ENCODE peak calls at places on chromosome 1, in five cellular contexts. Z is anterior cingulate cortex; A is HuH-7; O is M059J; L is activated T-cell treated with anti-CD3 and anti-CD28 coated beads, Interleukin-2, amount 50 U/mL, for 72 hours. C is an unnamed sample.

GRCh38 chr1:17539526-17540254 is at the start of gene ARHGEF10L:
- DNase-seq in Z (no peak), A (no peak), O (no peak), L (no peak), C (peak; percentile 44)

GRCh38 chr1:198676253-198676652 is 37.4 kb downstream of the PTPRC start:
- DNase-seq in Z (no peak), A (no peak), O (peak; percentile 50), L (no peak), C (no peak)

GRCh38 chr1:46525253-46525983 is 26.0 kb downstream of the KNCN start:
- DNase-seq in Z (no peak), A (no peak), O (no peak), L (no peak), C (no peak)

GRCh38 chr1:166944186-166944967 is 31.0 kb downstream of the ILDR2 start:
- DNase-seq in Z (no peak), A (no peak), O (peak; percentile 90), L (no peak), C (peak; percentile 78)

GRCh38 chr1:91876040-91876470 is 9.9 kb downstream of the TGFBR3 start:
- DNase-seq in Z (no peak), A (no peak), O (no peak), L (peak; percentile 51), C (no peak)

GRCh38 chr1:99758073-99758511 is 8.3 kb downstream of the FRRS1 start:
- DNase-seq in Z (no peak), A (no peak), O (peak; percentile 30), L (no peak), C (peak; percentile 9)

GRCh38 chr1:56501888-56502287 is 77.5 kb downstream of the PLPP3 start:
- DNase-seq in Z (no peak), A (no peak), O (no peak), L (no peak), C (no peak)

GRCh38 chr1:98048234-98048633 is 127.4 kb upstream of the DPYD start:
- DNase-seq in Z (peak; percentile 57), A (peak; percentile 75), O (peak; percentile 87), L (peak; percentile 70), C (peak; percentile 95)

GRCh38 chr1:152444045-152444444 is 30.0 kb upstream of the CRNN start:
- DNase-seq in Z (no peak), A (no peak), O (peak; percentile 3), L (no peak), C (no peak)

GRCh38 chr1:1959840-1960479 is 40.9 kb upstream of the TMEM52 start:
- DNase-seq in Z (peak; percentile 84), A (peak; percentile 98), O (peak; percentile 67), L (peak; percentile 86), C (peak; percentile 75)

GRCh38 chr1:198018529-198018928 is 101.4 kb downstream of the LHX9 start:
- DNase-seq in Z (no peak), A (no peak), O (peak; percentile 100), L (peak; percentile 4), C (peak; percentile 97)

GRCh38 chr1:240998024-240998423 is 359.0 kb downstream of the RGS7 start:
- DNase-seq in Z (no peak), A (no peak), O (peak; percentile 86), L (no peak), C (peak; percentile 47)

GRCh38 chr1:157766792-157767191 is 10.1 kb downstream of the FCRL2 start:
- DNase-seq in Z (no peak), A (no peak), O (no peak), L (no peak), C (no peak)

GRCh38 chr1:79089946-79090345 is 83.4 kb upstream of the ADGRL4 start:
- DNase-seq in Z (no peak), A (no peak), O (no peak), L (no peak), C (no peak)

GRCh38 chr1:64236584-64236983 is 33.2 kb downstream of the UBE2U start:
- DNase-seq in Z (no peak), A (no peak), O (no peak), L (no peak), C (no peak)

GRCh38 chr1:1080122-1080753 is 6.1 kb upstream of the RNF223 start:
- DNase-seq in Z (peak; percentile 26), A (peak; percentile 87), O (peak; percentile 82), L (no peak), C (peak; percentile 69)

GRCh38 chr1:81569761-81570160 is 231.0 kb upstream of the ADGRL2 start:
- DNase-seq in Z (no peak), A (no peak), O (no peak), L (no peak), C (no peak)

GRCh38 chr1:243313635-243314536 is 58.0 kb downstream of the SDCCAG8 start:
- DNase-seq in Z (no peak), A (no peak), O (no peak), L (no peak), C (no peak)

GRCh38 chr1:79859212-79859948 is 852.9 kb upstream of the ADGRL4 start:
- DNase-seq in Z (no peak), A (no peak), O (peak; percentile 3), L (no peak), C (peak; percentile 65)

GRCh38 chr1:74766579-74766978 is 33.6 kb downstream of the TYW3 start:
- DNase-seq in Z (no peak), A (no peak), O (no peak), L (no peak), C (peak; percentile 20)

GRCh38 chr1:213295860-213296259 is 244.8 kb downstream of the RPS6KC1 start:
- DNase-seq in Z (no peak), A (no peak), O (no peak), L (no peak), C (no peak)

GRCh38 chr1:152043870-152044269 is 7.1 kb upstream of the S100A11 start:
- DNase-seq in Z (no peak), A (no peak), O (no peak), L (no peak), C (no peak)

GRCh38 chr1:12088607-12089006 is 25.5 kb downstream of the TNFRSF8 start:
- DNase-seq in Z (no peak), A (no peak), O (no peak), L (peak; percentile 52), C (no peak)

GRCh38 chr1:204493145-204493881 is 1.3 kb downstream of the PIK3C2B start:
- DNase-seq in Z (no peak), A (peak; percentile 39), O (peak; percentile 67), L (peak; percentile 25), C (peak; percentile 29)

GRCh38 chr1:89259283-89259971 is 13.2 kb downstream of the GBP5 start:
- DNase-seq in Z (no peak), A (no peak), O (no peak), L (peak; percentile 59), C (no peak)

GRCh38 chr1:69700770-69701169 is 133.0 kb downstream of the LRRC7 start:
- DNase-seq in Z (no peak), A (peak; percentile 6), O (peak; percentile 40), L (no peak), C (peak; percentile 40)

GRCh38 chr1:23194119-23194984 is 22.9 kb downstream of the HTR1D start:
- DNase-seq in Z (no peak), A (no peak), O (peak; percentile 99), L (no peak), C (peak; percentile 97)

GRCh38 chr1:233406339-233406960 is 78.9 kb downstream of the MAP3K21 start:
- DNase-seq in Z (no peak), A (no peak), O (no peak), L (peak; percentile 12), C (no peak)

GRCh38 chr1:192691041-192691440 is 55.1 kb downstream of the RGS13 start:
- DNase-seq in Z (no peak), A (no peak), O (no peak), L (no peak), C (no peak)

GRCh38 chr1:71351438-71351837 is 270.6 kb upstream of the ZRANB2 start:
- DNase-seq in Z (no peak), A (no peak), O (peak; percentile 7), L (no peak), C (peak; percentile 80)

GRCh38 chr1:57210881-57211280 is 213.0 kb downstream of the DAB1 start:
- DNase-seq in Z (no peak), A (no peak), O (no peak), L (no peak), C (no peak)

GRCh38 chr1:230629511-230629910 is 12.8 kb upstream of the COG2 start:
- DNase-seq in Z (no peak), A (no peak), O (no peak), L (no peak), C (no peak)

GRCh38 chr1:204320413-204320812 is 39.3 kb downstream of the PLEKHA6 start:
- DNase-seq in Z (no peak), A (no peak), O (peak; percentile 99), L (peak; percentile 13), C (peak; percentile 93)

GRCh38 chr1:238027366-238027765 is 136.6 kb upstream of the ZP4 start:
- DNase-seq in Z (no peak), A (no peak), O (no peak), L (no peak), C (no peak)

GRCh38 chr1:18886003-18886335 is 16.4 kb downstream of the ALDH4A1 start:
- DNase-seq in Z (peak; percentile 15), A (no peak), O (peak; percentile 75), L (no peak), C (peak; percentile 29)

GRCh38 chr1:161739865-161740566 is 9.6 kb upstream of the DUSP12 start:
- DNase-seq in Z (peak; percentile 37), A (no peak), O (no peak), L (no peak), C (no peak)

GRCh38 chr1:48221122-48221521 is 1.4 kb upstream of the SLC5A9 start:
- DNase-seq in Z (no peak), A (no peak), O (no peak), L (no peak), C (no peak)

GRCh38 chr1:32702599-32703478 is at the start of gene SYNC:
- DNase-seq in Z (no peak), A (peak; percentile 49), O (peak; percentile 87), L (no peak), C (peak; percentile 68)

C was measured in ELR.